ENCODE peak calls at places on chromosome 21, in seven cellular contexts. N is neuronal stem cell, V is H9, H is trophoblast cell, G is mesendoderm, B is IMR-90, Y is H1. F is an unnamed sample. For H3K79me1, the result is how much of the 10 kb centered on the place peaks cover.

GRCh38 chr21:34020005-34020847 is 53.2 kb upstream of the MRPS6 start:
- DNase-seq in N (no peak), V (no peak), H (no peak), G (no peak), B (no peak), Y (no peak), F (no peak)

GRCh38 chr21:34553199-34553952 is 41.4 kb upstream of the KCNE1 start:
- DNase-seq in N (no peak), V (no peak), H (peak), G (peak), B (peak), Y (no peak), F (peak)

GRCh38 chr21:20343186-20343585 is 655.0 kb upstream of the NCAM2 start:
- DNase-seq in N (no peak), V (no peak), H (no peak), G (no peak), B (no peak), Y (no peak), F (no peak)

GRCh38 chr21:15436031-15436430 is 293.8 kb upstream of the USP25 start:
- DNase-seq in N (no peak), V (no peak), H (no peak), G (no peak), B (no peak), Y (no peak), F (no peak)

GRCh38 chr21:33843216-33843615 is 72.4 kb downstream of the ATP5PO start:
- DNase-seq in N (no peak), V (no peak), H (no peak), G (no peak), B (no peak), Y (no peak), F (no peak)

GRCh38 chr21:33578959-33579542 is 9.4 kb downstream of the DONSON start:
- DNase-seq in N (no peak), V (no peak), H (no peak), G (no peak), B (peak), Y (no peak), F (peak)

GRCh38 chr21:43639470-43640178 is 19.7 kb downstream of the HSF2BP start:
- DNase-seq in N (no peak), V (no peak), H (peak), G (no peak), B (peak), Y (no peak), F (peak)

GRCh38 chr21:43611598-43612369 is 47.5 kb downstream of the HSF2BP start:
- DNase-seq in N (peak), V (peak), H (peak), G (peak), B (peak), Y (peak), F (peak)

GRCh38 chr21:31988492-31989285 is 115.9 kb downstream of the HUNK start:
- DNase-seq in N (no peak), V (no peak), H (no peak), G (peak), B (peak), Y (no peak), F (peak)

GRCh38 chr21:39021475-39021832 is 161.8 kb downstream of the PSMG1 start:
- DNase-seq in N (no peak), V (no peak), H (no peak), G (peak), B (no peak), Y (no peak), F (no peak)
- H3K79me1 ChIP-seq in N (under half), V (under half), H (under half), G (under half), B (under half), Y (under half), F (under half)

DNA sequence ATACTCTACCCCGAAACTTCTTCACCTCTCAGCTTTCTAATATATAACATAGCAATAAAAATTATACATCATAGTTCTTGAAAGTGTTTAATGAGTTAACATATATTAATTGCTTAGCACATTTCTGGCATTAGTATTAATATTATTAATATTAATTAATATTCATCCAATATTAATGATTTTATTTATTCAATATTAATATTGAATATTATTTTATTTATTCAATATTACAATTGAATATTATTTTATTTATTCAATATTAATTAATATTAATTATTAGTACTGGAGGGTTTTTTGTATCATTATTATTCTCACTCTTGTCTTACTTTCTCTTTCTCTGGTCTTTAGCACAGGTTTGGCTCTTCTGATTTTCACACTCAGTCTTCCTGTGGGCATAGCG is 105.2 kb downstream of the GRIK1 start:
- DNase-seq in N (no peak), V (no peak), H (no peak), G (no peak), B (no peak), Y (no peak), F (no peak)
- H3K4ac ChIP-seq in N (no peak), V (no peak), H (no peak), G (no peak), B (no peak), Y (no peak), F (no peak)

GRCh38 chr21:44795342-44795741 is 6.3 kb downstream of the UBE2G2 start:
- DNase-seq in N (no peak), V (no peak), H (no peak), G (no peak), B (no peak), Y (no peak), F (no peak)

GRCh38 chr21:44794031-44794374 is 7.6 kb downstream of the UBE2G2 start:
- DNase-seq in N (no peak), V (no peak), H (no peak), G (no peak), B (no peak), Y (no peak), F (no peak)

GRCh38 chr21:44800103-44800502 is 1.5 kb downstream of the UBE2G2 start:
- DNase-seq in N (no peak), V (no peak), H (peak), G (peak), B (peak), Y (no peak), F (peak)

GRCh38 chr21:44800971-44801467 is 601 bp downstream of the UBE2G2 start:
- DNase-seq in N (no peak), V (no peak), H (peak), G (peak), B (peak), Y (no peak), F (peak)

GRCh38 chr21:44797775-44798174 is 3.8 kb downstream of the UBE2G2 start:
- DNase-seq in N (no peak), V (no peak), H (no peak), G (no peak), B (no peak), Y (no peak), F (no peak)
- H3K79me1 ChIP-seq in N (under half), V (under half), H (under half), G (under half), B (under half), Y (under half), F (under half)

DNA sequence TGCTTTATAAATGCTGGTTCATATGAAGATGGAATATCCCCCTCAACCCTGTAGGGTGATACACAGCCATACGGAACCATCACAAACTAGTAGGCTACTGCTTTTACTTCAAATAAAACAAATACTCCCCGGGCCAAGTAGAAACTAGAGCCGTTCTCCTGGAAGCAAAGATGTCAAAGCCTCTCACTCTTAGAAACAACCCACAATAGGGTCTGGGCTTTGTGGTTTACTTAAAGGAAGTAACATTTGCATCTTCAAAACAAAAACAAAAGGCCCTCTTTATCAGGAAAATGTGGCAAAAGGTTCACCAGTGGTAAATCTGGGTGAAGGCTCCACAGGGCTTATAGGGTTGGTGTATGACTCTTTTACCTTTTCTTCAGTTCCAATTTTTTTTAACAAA is 49.8 kb downstream of the HLCS start:
- DNase-seq in N (no peak), V (no peak), H (no peak), G (no peak), B (no peak), Y (no peak), F (no peak)
- H3K4ac ChIP-seq in N (no peak), V (no peak), H (no peak), G (no peak), B (peak), Y (no peak), F (no peak)

GRCh38 chr21:42362198-42362597 is 4.1 kb downstream of the TFF1 start:
- DNase-seq in N (no peak), V (no peak), H (no peak), G (no peak), B (no peak), Y (no peak), F (no peak)

GRCh38 chr21:42362700-42363099 is 3.6 kb downstream of the TFF1 start:
- DNase-seq in N (no peak), V (no peak), H (no peak), G (no peak), B (no peak), Y (no peak), F (no peak)

GRCh38 chr21:42363331-42363730 is 3.0 kb downstream of the TFF1 start:
- DNase-seq in N (no peak), V (no peak), H (peak), G (no peak), B (no peak), Y (no peak), F (no peak)

GRCh38 chr21:42360317-42360716 is 6.0 kb downstream of the TFF1 start:
- DNase-seq in N (no peak), V (no peak), H (peak), G (peak), B (no peak), Y (no peak), F (no peak)

DNA sequence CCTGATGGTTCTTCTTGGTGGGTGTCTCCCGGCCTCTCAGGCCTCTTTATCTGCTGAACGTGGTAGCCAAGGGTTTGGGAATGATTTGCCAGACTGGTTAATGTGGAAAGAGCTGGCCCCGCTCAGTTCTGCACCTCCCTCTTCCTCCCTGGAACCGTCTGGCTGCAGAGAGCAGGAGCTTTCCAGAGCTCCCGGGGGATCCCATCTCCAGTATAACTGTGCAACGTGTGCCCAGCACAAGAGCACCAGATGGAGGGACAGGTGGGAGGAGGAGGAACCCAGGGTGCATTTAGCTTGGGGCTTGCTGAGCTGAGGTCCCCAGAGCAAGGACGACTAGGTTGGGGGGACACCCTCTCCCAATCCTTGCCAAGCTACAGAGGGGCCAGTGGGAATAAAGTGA is 5.0 kb downstream of the TFF1 start:
- DNase-seq in N (no peak), V (no peak), H (no peak), G (no peak), B (no peak), Y (no peak), F (no peak)
- H3K79me1 ChIP-seq in N (under half), V (under half), H (under half), G (under half), B (under half), Y (under half), F (under half)

DNA sequence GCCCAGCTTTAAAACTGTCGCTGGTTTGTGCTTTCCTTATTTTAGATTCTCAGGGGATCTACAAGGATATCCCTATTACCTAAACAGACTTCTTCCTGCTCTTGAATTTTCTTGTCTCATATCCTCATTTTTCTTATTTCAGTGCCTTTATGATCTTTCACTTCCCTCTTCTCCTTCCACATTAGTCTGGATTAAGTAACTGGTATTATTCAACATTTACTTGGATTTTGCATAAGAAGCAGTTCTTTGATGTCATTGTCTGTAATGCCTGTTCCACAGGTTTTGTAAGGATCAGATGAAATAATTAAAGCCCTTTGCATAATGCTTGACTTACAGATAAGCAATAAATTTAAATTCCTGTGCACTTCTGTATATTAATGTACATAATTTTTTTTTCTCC is 26.5 kb downstream of the CXADR start:
- DNase-seq in N (no peak), V (no peak), H (peak), G (no peak), B (no peak), Y (no peak), F (no peak)
- H3K4ac ChIP-seq in N (no peak), V (no peak), H (no peak), G (no peak), B (no peak), Y (no peak), F (no peak)

DNA sequence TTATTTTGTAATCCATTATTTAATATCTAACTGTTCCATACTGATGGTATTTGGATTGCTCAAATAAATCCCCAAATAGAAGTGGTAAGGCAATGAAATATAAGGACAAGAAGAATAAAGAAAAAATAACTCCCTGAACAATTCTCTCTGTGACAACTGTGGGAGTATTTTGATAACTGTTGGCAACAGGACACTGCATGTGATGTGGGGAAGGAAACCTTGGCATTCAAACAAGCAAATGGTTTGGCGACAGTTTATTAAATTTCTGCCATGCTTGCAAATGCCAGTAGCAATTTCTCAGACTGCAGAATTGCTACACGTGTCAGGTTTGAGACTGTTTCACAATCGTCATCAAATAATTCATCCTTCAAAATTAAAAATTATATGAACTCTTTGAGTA is 8.6 kb upstream of the MRPL39 start:
- DNase-seq in N (no peak), V (no peak), H (no peak), G (no peak), B (no peak), Y (no peak), F (no peak)
- H3K79me1 ChIP-seq in N (under half), V (under half), H (under half), G (under half), B (under half), Y (under half), F (under half)

GRCh38 chr21:28464095-28464494 is 528.6 kb downstream of the LTN1 start:
- DNase-seq in N (no peak), V (no peak), H (peak), G (no peak), B (no peak), Y (no peak), F (no peak)

GRCh38 chr21:28459193-28459592 is 533.5 kb downstream of the LTN1 start:
- DNase-seq in N (no peak), V (no peak), H (no peak), G (no peak), B (no peak), Y (no peak), F (no peak)

DNA sequence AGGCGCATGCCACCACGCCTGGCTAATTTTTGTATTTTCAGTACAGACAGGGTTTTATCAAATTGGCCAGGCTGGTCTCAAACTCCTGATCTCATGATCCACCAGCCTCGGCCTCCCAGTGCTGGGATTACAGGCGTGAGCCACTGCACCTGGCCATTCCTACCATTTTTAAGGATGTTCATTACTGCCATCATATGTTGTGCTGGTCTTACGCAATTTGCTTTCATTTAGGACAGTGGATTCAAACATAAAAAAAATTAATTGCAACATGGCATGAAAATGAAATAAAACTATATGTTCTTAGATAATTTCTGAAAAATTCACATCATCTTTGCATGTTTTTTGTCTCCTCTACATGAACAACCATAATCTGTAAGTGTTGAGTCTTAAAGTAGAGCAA is 527.7 kb downstream of the LTN1 start:
- DNase-seq in N (no peak), V (no peak), H (peak), G (no peak), B (no peak), Y (no peak), F (no peak)
- H3K4ac ChIP-seq in N (no peak), V (no peak), H (no peak), G (no peak), B (no peak), Y (no peak), F (no peak)

DNA sequence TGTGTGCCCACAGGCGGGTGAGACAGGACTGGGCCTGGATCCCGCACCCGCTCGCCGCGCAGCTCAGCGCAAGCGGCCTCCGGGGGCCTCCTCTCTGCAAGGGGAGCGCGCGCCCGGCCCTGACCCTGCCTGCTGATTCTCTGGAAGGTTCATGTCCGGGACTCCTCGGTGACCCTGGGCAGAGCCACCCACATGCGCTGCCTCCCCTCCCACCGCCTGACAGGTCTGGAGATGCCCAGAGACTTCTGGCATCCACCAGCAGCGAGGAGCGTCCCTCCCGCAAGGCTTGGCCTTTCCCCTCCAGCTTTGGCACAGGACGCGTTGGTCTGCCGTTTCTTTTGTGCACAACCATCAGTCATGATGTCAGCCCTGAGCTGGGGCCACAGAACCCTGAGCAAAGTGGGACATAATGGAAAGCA is 42.0 kb upstream of the COL6A2 start:
- DNase-seq in N (no peak), V (peak), H (no peak), G (no peak), B (peak), Y (no peak), F (no peak)
- H3K79me1 ChIP-seq in N (under half), V (under half), H (under half), G (under half), B (under half), Y (under half), F (under half)